ENCODE peak calls at places on chromosomes 16 and 17, in five cellular contexts. W, J, I, Y and M are unnamed samples.

GRCh38 chr17:32833076-32833475 is 43.8 kb downstream of the MYO1D start:
- DNase-seq in J (no peak), W (no peak), I (no peak), Y (no peak), M (no peak)

GRCh38 chr17:11324846-11325420 is 83.9 kb downstream of the SHISA6 start:
- DNase-seq in Y (no peak), J (no peak), I (no peak), W (no peak), M (no peak)

GRCh38 chr16:86508028-86508946 is 2.0 kb upstream of the FOXF1 start:
- DNase-seq in Y (no peak), W (no peak), I (no peak), J (no peak), M (no peak)

GRCh38 chr16:56998352-56998751 is 9.0 kb downstream of the NLRC5 start:
- DNase-seq in W (no peak), Y (no peak), I (no peak), J (no peak), M (no peak)

GRCh38 chr17:1577186-1577585 is 14.6 kb upstream of the PITPNA start:
- DNase-seq in W (no peak), I (no peak), Y (peak), J (peak), M (peak)

GRCh38 chr16:26627958-26628357 is 438.8 kb upstream of the C16orf82 start:
- DNase-seq in J (no peak), Y (no peak), I (no peak), W (no peak), M (no peak)

GRCh38 chr16:1678500-1679098 is 520 bp downstream of the JPT2 start:
- DNase-seq in Y (peak), I (peak), W (peak), J (no peak), M (peak)

GRCh38 chr16:85159226-85159980 is 47.1 kb upstream of the CIBAR2 start:
- DNase-seq in I (no peak), J (no peak), W (no peak), Y (no peak), M (no peak)

GRCh38 chr17:27207073-27207511 is 86.8 kb upstream of the WSB1 start:
- DNase-seq in Y (no peak), J (no peak), W (peak), I (no peak), M (peak)